ENCODE peak calls at places on chromosomes 4 and X, in eight cellular contexts. D is iPS-NIHi11; Y is NCI-H510A treated with DMSO at 0.1 percent for 48 hours; J is A673; E is left lung; G is lung microvascular endothelial cell; M is activated CD4-positive, alpha-beta memory T cell treated with anti-CD3 and anti-CD28 coated beads for 36 hours; S is OCI-LY7. Q is an unnamed sample.

GRCh38 chrX:49915352-49916222 is 6.8 kb upstream of the CLCN5 start:
- DNase-seq in D (peak; percentile 38), Y (peak; percentile 50), J (peak; percentile 73), E (no peak), G (peak; percentile 74), M (peak; percentile 39), S (peak; percentile 57), Q (peak; percentile 74)

GRCh38 chr4:88185916-88186315 is 27.5 kb upstream of the ABCG2 start:
- DNase-seq in D (no peak), Y (no peak), J (no peak), E (no peak), G (no peak), M (no peak), S (no peak), Q (no peak)

GRCh38 chr4:68708566-68708965 is 38.1 kb upstream of the UGT2B15 start:
- DNase-seq in D (no peak), Y (no peak), J (no peak), E (no peak), G (no peak), M (no peak), S (no peak), Q (no peak)

GRCh38 chr4:153440475-153440874 is 25.7 kb upstream of the TMEM131L start:
- DNase-seq in D (no peak), Y (no peak), J (no peak), E (no peak), G (no peak), M (no peak), S (peak; percentile 80), Q (no peak)

GRCh38 chr4:161256172-161256571 is 907.6 kb downstream of the FSTL5 start:
- DNase-seq in D (peak; percentile 7), Y (no peak), J (peak; percentile 5), E (no peak), G (peak; percentile 0), M (no peak), S (no peak), Q (no peak)

GRCh38 chr4:73259552-73260140 is 1.0 kb upstream of the ANKRD17 start:
- DNase-seq in D (no peak), Y (peak; percentile 85), J (no peak), E (no peak), G (no peak), M (peak; percentile 45), S (peak; percentile 46), Q (peak; percentile 56)

GRCh38 chr4:168409089-168409801 is 71.0 kb downstream of the DDX60L start:
- DNase-seq in D (no peak), Y (no peak), J (no peak), E (no peak), G (peak; percentile 44), M (no peak), S (no peak), Q (no peak)

GRCh38 chrX:42093756-42094155 is 170.4 kb upstream of the CASK start:
- DNase-seq in D (no peak), Y (no peak), J (no peak), E (no peak), G (no peak), M (peak; percentile 17), S (no peak), Q (no peak)

GRCh38 chr4:99008051-99008450 is 12.5 kb downstream of the METAP1 start:
- DNase-seq in D (no peak), Y (no peak), J (no peak), E (no peak), G (no peak), M (no peak), S (no peak), Q (no peak)

GRCh38 chr4:102285831-102286230 is 59.5 kb downstream of the SLC39A8 start:
- DNase-seq in D (no peak), Y (no peak), J (no peak), E (no peak), G (no peak), M (no peak), S (no peak), Q (no peak)

GRCh38 chr4:86675548-86675947 is 81.4 kb downstream of the PTPN13 start:
- DNase-seq in D (no peak), Y (no peak), J (no peak), E (no peak), G (no peak), M (no peak), S (no peak), Q (no peak)

GRCh38 chr4:141455651-141456050 is 180.7 kb upstream of the IL15 start:
- DNase-seq in D (no peak), Y (no peak), J (no peak), E (no peak), G (no peak), M (no peak), S (no peak), Q (no peak)

GRCh38 chrX:115047181-115047580 is 29.8 kb upstream of the IL13RA2 start:
- DNase-seq in D (no peak), Y (no peak), J (no peak), E (no peak), G (no peak), M (no peak), S (no peak), Q (no peak)

GRCh38 chr4:173252024-173252935 is 81.9 kb downstream of the HMGB2 start:
- DNase-seq in D (peak; percentile 53), Y (peak; percentile 90), J (peak; percentile 92), E (no peak), G (peak; percentile 75), M (peak; percentile 38), S (peak; percentile 63), Q (peak; percentile 46)

GRCh38 chrX:10620121-10620699 is at the start of gene MID1:
- DNase-seq in D (peak; percentile 77), Y (peak; percentile 69), J (peak; percentile 82), E (peak; percentile 77), G (peak; percentile 59), M (peak; percentile 8), S (no peak), Q (peak; percentile 74)

GRCh38 chr4:52945499-52945898 is 83.4 kb downstream of the RASL11B start:
- DNase-seq in D (no peak), Y (no peak), J (no peak), E (no peak), G (no peak), M (no peak), S (no peak), Q (no peak)

GRCh38 chrX:105167233-105167632 is 53.3 kb downstream of the TEX13A start:
- DNase-seq in D (no peak), Y (no peak), J (no peak), E (no peak), G (no peak), M (no peak), S (no peak), Q (no peak)

Q was measured in NCI-H1092 treated with DMSO at 0.1 percent for 48 hours.